ENCODE peak calls at places on chromosomes 11 and 22, in ten cellular contexts. G, P, H, K, I, R, M, S, Y and B are unnamed samples.

GRCh38 chr11:95132956-95133355 is 43.3 kb downstream of the ENDOD1 start:
- DNase-seq in P (no peak), M (peak; percentile 58), K (no peak), H (no peak), I (no peak), S (no peak), R (no peak), Y (no peak), G (no peak), B (no peak)

GRCh38 chr22:50148991-50149721 is 21.4 kb upstream of the PANX2 start:
- DNase-seq in G (peak; percentile 79), K (no peak), M (peak; percentile 48), I (no peak), S (peak; percentile 60), R (peak; percentile 79), Y (no peak), P (peak; percentile 70), H (peak; percentile 79), B (peak; percentile 88)

GRCh38 chr11:83571301-83571700 is 285.1 kb upstream of the CCDC90B start:
- DNase-seq in K (no peak), Y (no peak), P (no peak), G (no peak), H (no peak), S (peak; percentile 32), M (no peak), I (no peak), R (no peak), B (no peak)

GRCh38 chr11:62726156-62727006 is 876 bp downstream of the HNRNPUL2 start:
- DNase-seq in P (no peak), K (no peak), Y (peak; percentile 40), M (no peak), R (no peak), S (no peak), G (no peak), H (no peak), I (no peak), B (no peak)

GRCh38 chr11:111373590-111373989 is 5.5 kb downstream of the POU2AF1 start:
- DNase-seq in G (no peak), P (no peak), S (no peak), K (no peak), I (no peak), Y (no peak), H (no peak), R (no peak), M (no peak), B (no peak)

GRCh38 chr22:49045276-49045675 is 782.4 kb downstream of the BRD1 start:
- DNase-seq in S (no peak), I (no peak), K (no peak), R (no peak), H (no peak), G (no peak), P (no peak), Y (no peak), M (no peak), B (no peak)

GRCh38 chr11:35909866-35910265 is 34.0 kb upstream of the LDLRAD3 start:
- DNase-seq in I (no peak), R (no peak), H (no peak), P (no peak), M (no peak), G (no peak), K (no peak), Y (no peak), S (no peak), B (no peak)

GRCh38 chr11:125999234-125999880 is 53.5 kb downstream of the VSIG10L2 start:
- DNase-seq in P (no peak), S (no peak), Y (peak; percentile 38), M (no peak), G (no peak), R (no peak), I (no peak), K (no peak), H (no peak), B (no peak)

GRCh38 chr11:113114452-113115027 is 153.3 kb downstream of the NCAM1 start:
- DNase-seq in R (peak; percentile 62), H (no peak), K (peak; percentile 71), S (peak; percentile 60), M (peak; percentile 78), Y (peak; percentile 56), I (peak; percentile 68), G (no peak), P (peak; percentile 24), B (no peak)

GRCh38 chr11:46890665-46891064 is 27.7 kb downstream of the LRP4 start:
- DNase-seq in G (no peak), K (no peak), P (no peak), Y (no peak), I (no peak), S (peak; percentile 49), M (no peak), R (no peak), H (no peak), B (no peak)

GRCh38 chr11:9771126-9771624 is 107.3 kb downstream of the SWAP70 start:
- DNase-seq in I (no peak), S (no peak), P (no peak), K (no peak), G (no peak), M (no peak), H (no peak), Y (no peak), R (no peak), B (no peak)

GRCh38 chr11:8287297-8288070 is 23.8 kb upstream of the LMO1 start:
- DNase-seq in K (peak; percentile 48), R (no peak), H (no peak), Y (no peak), S (no peak), I (no peak), G (no peak), P (no peak), M (no peak), B (no peak)

GRCh38 chr11:95451682-95452081 is 220.7 kb upstream of the SESN3 start:
- DNase-seq in G (no peak), K (no peak), I (no peak), H (no peak), P (no peak), M (no peak), Y (no peak), S (peak; percentile 76), R (no peak), B (no peak)

GRCh38 chr22:32618461-32619140 is 144.0 kb downstream of the FBXO7 start:
- DNase-seq in P (no peak), K (no peak), I (peak; percentile 69), M (peak; percentile 76), S (no peak), H (no peak), R (no peak), Y (peak; percentile 79), G (no peak), B (no peak)

GRCh38 chr22:30694638-30695350 is at the start of gene OSBP2:
- DNase-seq in S (no peak), K (no peak), P (peak; percentile 39), M (peak; percentile 33), I (peak; percentile 54), R (peak; percentile 45), G (peak; percentile 33), Y (peak; percentile 30), H (peak; percentile 65), B (peak; percentile 76)

GRCh38 chr11:123020968-123021367 is 39.3 kb upstream of the BSX start:
- DNase-seq in P (peak; percentile 43), I (no peak), M (peak; percentile 49), G (peak; percentile 29), Y (no peak), K (no peak), R (peak; percentile 70), S (peak; percentile 58), H (peak; percentile 55), B (peak; percentile 65)

GRCh38 chr22:22986008-22986407 is 84.3 kb upstream of the GNAZ start:
- DNase-seq in G (no peak), H (no peak), R (no peak), S (no peak), M (no peak), P (no peak), I (no peak), K (no peak), Y (no peak), B (no peak)

DNA sequence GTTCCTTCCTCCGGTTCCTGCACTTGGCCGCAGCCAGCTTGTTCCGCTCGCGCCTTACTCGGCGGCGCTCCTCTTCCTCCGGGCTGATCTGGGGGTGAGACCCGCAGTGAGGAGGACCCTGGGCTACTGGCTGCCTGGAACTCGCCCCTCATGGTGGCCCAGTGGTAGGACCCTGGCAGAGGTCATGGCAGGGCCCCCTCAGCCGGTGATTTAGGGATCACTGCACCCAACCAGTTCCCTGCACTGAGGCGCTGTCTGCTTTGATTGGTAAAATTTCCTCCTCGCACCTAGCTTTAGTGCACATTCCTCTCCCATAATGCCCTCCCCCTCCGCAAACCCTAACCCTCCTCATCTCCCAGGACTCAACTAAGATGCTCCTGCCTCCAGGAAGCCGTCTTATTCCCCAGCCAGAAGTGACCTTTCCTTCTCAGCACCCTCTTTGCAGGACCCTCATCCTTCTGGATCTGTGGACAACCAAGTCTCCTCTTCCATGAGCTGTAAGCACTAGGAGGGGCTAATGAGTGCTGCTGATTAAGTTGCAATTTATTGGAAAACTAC is 3.6 kb downstream of the CCDC85B start:
- DNase-seq in H (peak; percentile 77), R (no peak), Y (no peak), M (no peak), K (no peak), I (no peak), G (no peak), S (no peak), P (no peak), B (no peak)
- H3K4me1 ChIP-seq in H (peaks cover 59% of the 10 kb centered on the region), R (peaks cover 7% of the 10 kb centered on the region), Y (no peaks in the 10 kb centered on the region), M (peaks cover 33% of the 10 kb centered on the region), K (no peaks in the 10 kb centered on the region), I (peaks cover 18% of the 10 kb centered on the region), G (peaks cover 56% of the 10 kb centered on the region), S (peaks cover 49% of the 10 kb centered on the region), P (no peaks in the 10 kb centered on the region), B (peaks cover 48% of the 10 kb centered on the region)

GRCh38 chr11:93572621-93573020 is 29.4 kb upstream of the SMCO4 start:
- DNase-seq in Y (no peak), S (no peak), M (no peak), K (no peak), I (no peak), P (no peak), H (no peak), R (no peak), G (no peak), B (no peak)
- H3K9me3 ChIP-seq in Y (no peaks in the 10 kb centered on the region), S (no peaks in the 10 kb centered on the region), M (no peaks in the 10 kb centered on the region), K (no peaks in the 10 kb centered on the region), I (no peaks in the 10 kb centered on the region), P (no peaks in the 10 kb centered on the region), H (no peaks in the 10 kb centered on the region), R (no peaks in the 10 kb centered on the region), G (no peaks in the 10 kb centered on the region), B (no peaks in the 10 kb centered on the region)

GRCh38 chr11:109193880-109194279 is 228.1 kb upstream of the C11orf87 start:
- DNase-seq in I (no peak), S (no peak), K (no peak), H (no peak), M (no peak), P (no peak), R (no peak), Y (no peak), G (no peak), B (no peak)
- H3K27ac ChIP-seq in I (no peak overlapping the region), S (no peak overlapping the region), K (no peak overlapping the region), H (no peak overlapping the region), M (no peak overlapping the region), P (no peak overlapping the region), R (no peak overlapping the region), Y (no peak overlapping the region), G (no peak overlapping the region), B (no peak overlapping the region)

GRCh38 chr11:1504164-1504563 is 17.6 kb upstream of the MOB2 start:
- DNase-seq in P (no peak), R (no peak), Y (no peak), G (no peak), S (no peak), H (peak; percentile 10), K (no peak), M (no peak), I (no peak), B (no peak)
- H3K4me1 ChIP-seq in P (no peaks in the 10 kb centered on the region), R (peaks cover 2% of the 10 kb centered on the region), Y (no peaks in the 10 kb centered on the region), G (peaks cover 8% of the 10 kb centered on the region), S (peaks cover 6% of the 10 kb centered on the region), H (peaks cover 62% of the 10 kb centered on the region), K (no peaks in the 10 kb centered on the region), M (peaks cover 12% of the 10 kb centered on the region), I (peaks cover 35% of the 10 kb centered on the region), B (peaks cover 43% of the 10 kb centered on the region)

GRCh38 chr22:36193171-36193570 is 8.4 kb downstream of the APOL4 start:
- DNase-seq in I (no peak), Y (no peak), R (no peak), M (no peak), H (no peak), S (no peak), K (no peak), G (no peak), P (peak; percentile 16), B (no peak)
- H3K9me3 ChIP-seq in I (no peaks in the 10 kb centered on the region), Y (no peaks in the 10 kb centered on the region), R (no peaks in the 10 kb centered on the region), M (no peaks in the 10 kb centered on the region), H (no peaks in the 10 kb centered on the region), S (no peaks in the 10 kb centered on the region), K (no peaks in the 10 kb centered on the region), G (no peaks in the 10 kb centered on the region), P (no peaks in the 10 kb centered on the region), B (no peaks in the 10 kb centered on the region)